ENCODE peak calls at places on chromosomes 1 and 21, in seven cellular contexts. Y, G, K, L, J, I and R are unnamed samples.

GRCh38 chr1:145717833-145718232 is 1.5 kb upstream of the CD160 start:
- DNase-seq in I (no peak), G (no peak), K (no peak), Y (no peak), L (no peak), J (no peak), R (no peak)

GRCh38 chr1:152110365-152110859 is 4.8 kb downstream of the TCHH start:
- DNase-seq in Y (no peak), K (no peak), L (no peak), I (peak), G (no peak), J (peak), R (no peak)

GRCh38 chr1:924619-925323 is 1.0 kb downstream of the SAMD11 start:
- DNase-seq in I (no peak), J (peak), L (no peak), K (no peak), Y (no peak), G (no peak), R (no peak)

GRCh38 chr1:90114521-90115141 is 119.7 kb downstream of the ZNF326 start:
- DNase-seq in G (no peak), K (no peak), L (peak), J (peak), I (no peak), Y (no peak), R (no peak)

GRCh38 chr1:209168204-209168603 is 415.3 kb upstream of the CAMK1G start:
- DNase-seq in K (no peak), L (peak), J (no peak), G (no peak), I (no peak), Y (no peak), R (no peak)

GRCh38 chr1:9374748-9375345 is 82.2 kb downstream of the SPSB1 start:
- DNase-seq in Y (no peak), K (no peak), G (no peak), J (no peak), L (no peak), I (no peak), R (no peak)

GRCh38 chr1:9443913-9444445 is 95.3 kb upstream of the SLC25A33 start:
- DNase-seq in I (no peak), L (peak), Y (no peak), J (no peak), G (no peak), K (no peak), R (peak)

GRCh38 chr21:25733859-25734653 is 648 bp downstream of the ATP5PF start:
- DNase-seq in Y (no peak), J (peak), G (peak), I (no peak), K (no peak), L (peak), R (no peak)

GRCh38 chr1:43978551-43979260 is at the start of gene B4GALT2:
- DNase-seq in Y (no peak), G (no peak), L (no peak), K (no peak), J (peak), I (no peak), R (peak)

GRCh38 chr1:18907914-18908845 is 5.8 kb upstream of the ALDH4A1 start:
- DNase-seq in K (no peak), J (no peak), G (no peak), Y (no peak), L (no peak), I (no peak), R (no peak)

GRCh38 chr1:168092151-168092550 is 44.6 kb downstream of the GPR161 start:
- DNase-seq in Y (no peak), K (no peak), G (no peak), I (no peak), J (no peak), L (no peak), R (peak)

GRCh38 chr1:67285780-67286488 is 21.7 kb upstream of the IL12RB2 start:
- DNase-seq in G (no peak), J (no peak), Y (no peak), K (no peak), L (peak), I (no peak), R (no peak)

GRCh38 chr1:8409107-8409506 is 91.2 kb downstream of the SLC45A1 start:
- DNase-seq in K (no peak), Y (no peak), G (no peak), I (no peak), J (peak), L (peak), R (no peak)

GRCh38 chr1:169925505-169926482 is 32.1 kb upstream of the SCYL3 start:
- DNase-seq in I (no peak), J (no peak), Y (no peak), G (no peak), K (no peak), L (peak), R (no peak)

GRCh38 chr1:39917825-39918224 is 16.1 kb upstream of the MYCL start:
- DNase-seq in G (no peak), K (no peak), I (no peak), J (no peak), Y (no peak), L (no peak), R (no peak)

GRCh38 chr1:232767381-232768074 is 37.7 kb upstream of the MAP10 start:
- DNase-seq in L (peak), I (peak), K (no peak), G (no peak), Y (no peak), J (peak), R (peak)

GRCh38 chr21:31908106-31909031 is 35.5 kb downstream of the HUNK start:
- DNase-seq in I (no peak), J (peak), G (no peak), K (no peak), Y (no peak), L (no peak), R (peak)

GRCh38 chr1:181554465-181554864 is 71.1 kb downstream of the CACNA1E start:
- DNase-seq in J (no peak), G (no peak), K (no peak), Y (no peak), I (no peak), L (no peak), R (no peak)

GRCh38 chr21:44763050-44763378 is 38.6 kb downstream of the UBE2G2 start:
- DNase-seq in K (no peak), I (no peak), L (no peak), Y (no peak), G (no peak), J (no peak), R (no peak)

GRCh38 chr1:170661646-170662411 is 2.1 kb upstream of the PRRX1 start:
- DNase-seq in J (peak), I (no peak), G (no peak), L (no peak), Y (no peak), K (no peak), R (peak)

GRCh38 chr1:19338323-19338762 is 26.2 kb downstream of the SLC66A1 start:
- DNase-seq in G (no peak), K (no peak), I (no peak), Y (no peak), J (no peak), L (no peak), R (no peak)

GRCh38 chr21:42499430-42500106 is 3.5 kb upstream of the RSPH1 start:
- DNase-seq in J (no peak), I (no peak), G (no peak), K (no peak), Y (no peak), L (no peak), R (no peak)

GRCh38 chr1:213268221-213268620 is 217.2 kb downstream of the RPS6KC1 start:
- DNase-seq in L (peak), K (no peak), I (no peak), Y (no peak), J (peak), G (no peak), R (no peak)

GRCh38 chr1:21492171-21492625 is 17.0 kb upstream of the ALPL start:
- DNase-seq in Y (no peak), J (no peak), K (no peak), I (no peak), L (no peak), G (no peak), R (no peak)

GRCh38 chr1:205948886-205949285 is 5.6 kb upstream of the SLC26A9 start:
- DNase-seq in Y (no peak), J (no peak), L (no peak), I (no peak), G (no peak), K (no peak), R (no peak)

GRCh38 chr21:44626262-44626661 is 631 bp upstream of the KRTAP10-9 start:
- DNase-seq in Y (no peak), G (no peak), K (no peak), L (no peak), I (no peak), J (no peak), R (no peak)

GRCh38 chr1:161978011-161978790 is 45.5 kb downstream of the OLFML2B start:
- DNase-seq in G (no peak), L (no peak), Y (no peak), I (no peak), K (no peak), J (no peak), R (no peak)

GRCh38 chr1:98906761-98907301 is 97.8 kb downstream of the PLPPR5 start:
- DNase-seq in K (no peak), Y (no peak), L (no peak), G (no peak), I (no peak), J (no peak), R (no peak)

GRCh38 chr1:228742535-228742934 is 7.3 kb downstream of the RHOU start:
- DNase-seq in J (no peak), I (no peak), L (no peak), G (no peak), Y (no peak), K (no peak), R (no peak)

GRCh38 chr1:244094880-244095522 is 43.9 kb downstream of the ZBTB18 start:
- DNase-seq in L (no peak), K (no peak), I (no peak), J (no peak), Y (no peak), G (no peak), R (no peak)

GRCh38 chr1:98325646-98326441 is 335.7 kb upstream of the SNX7 start:
- DNase-seq in J (no peak), I (no peak), L (peak), K (no peak), G (no peak), Y (no peak), R (no peak)

GRCh38 chr1:47337350-47337749 is 3.8 kb downstream of the CMPK1 start:
- DNase-seq in L (no peak), K (no peak), J (no peak), I (no peak), G (no peak), Y (no peak), R (no peak)

GRCh38 chr1:214966366-214966765 is 116.2 kb upstream of the KCNK2 start:
- DNase-seq in L (no peak), Y (no peak), K (no peak), J (peak), I (no peak), G (no peak), R (no peak)

GRCh38 chr1:46166521-46167462 is 8.1 kb upstream of the TSPAN1 start:
- DNase-seq in J (peak), Y (peak), K (peak), I (peak), G (no peak), L (no peak), R (peak)

GRCh38 chr1:109151146-109151545 is 37.2 kb downstream of the ELAPOR1 start:
- DNase-seq in L (peak), G (no peak), J (peak), Y (no peak), I (no peak), K (no peak), R (no peak)